ENCODE peak calls at places on chromosomes 7 and 10, in four cellular contexts. N, B, M and F are unnamed samples.

GRCh38 chr7:30845426-30846135 is 66.1 kb upstream of the AQP1 start:
- DNase-seq in N (no peak), M (no peak), B (no peak), F (peak; percentile 65)

GRCh38 chr7:148698397-148699023 is at the start of gene CUL1:
- DNase-seq in M (peak; percentile 77), B (peak; percentile 77), N (peak; percentile 25), F (peak; percentile 87)

GRCh38 chr7:103560136-103560535 is 114.1 kb upstream of the SLC26A5 start:
- DNase-seq in M (no peak), N (no peak), B (no peak), F (no peak)

GRCh38 chr7:64997927-64998391 is 7.1 kb upstream of the ZNF117 start:
- DNase-seq in N (no peak), B (peak; percentile 79), M (peak; percentile 13), F (no peak)

GRCh38 chr7:12630615-12630884 is 56.9 kb upstream of the ARL4A start:
- DNase-seq in M (no peak), N (no peak), B (no peak), F (no peak)

GRCh38 chr10:26730548-26730947 is 33.0 kb downstream of the PDSS1 start:
- DNase-seq in M (no peak), N (no peak), B (no peak), F (no peak)

GRCh38 chr10:106577756-106578155 is 586.8 kb downstream of the SORCS1 start:
- DNase-seq in B (no peak), N (no peak), M (no peak), F (no peak)

GRCh38 chr10:131786756-131787605 is 113.8 kb upstream of the PPP2R2D start:
- DNase-seq in B (peak; percentile 68), M (peak; percentile 33), N (no peak), F (no peak)

GRCh38 chr10:514137-514671 is 175.3 kb downstream of the DIP2C start:
- DNase-seq in N (no peak), B (no peak), M (no peak), F (no peak)

GRCh38 chr10:115129752-115130151 is 36.6 kb downstream of the ATRNL1 start:
- DNase-seq in M (no peak), N (no peak), B (peak; percentile 57), F (no peak)

GRCh38 chr10:3806603-3807002 is 21.6 kb upstream of the KLF6 start:
- DNase-seq in N (no peak), M (no peak), B (no peak), F (no peak)

GRCh38 chr10:33559105-33559504 is 224.6 kb upstream of the NRP1 start:
- DNase-seq in N (no peak), B (no peak), M (no peak), F (no peak)

GRCh38 chr10:70497120-70497545 is 18.6 kb downstream of the PALD1 start:
- DNase-seq in M (no peak), N (no peak), B (no peak), F (no peak)

GRCh38 chr10:31353574-31353973 is 34.6 kb downstream of the ZEB1 start:
- DNase-seq in M (no peak), B (peak; percentile 7), N (no peak), F (no peak)

GRCh38 chr7:88111136-88111748 is 108.6 kb downstream of the SRI start:
- DNase-seq in M (no peak), N (no peak), B (peak; percentile 72), F (no peak)

GRCh38 chr10:62093863-62094291 is 174.8 kb downstream of the RTKN2 start:
- DNase-seq in B (no peak), N (no peak), M (no peak), F (no peak)

GRCh38 chr10:84360634-84361365 is 32.4 kb downstream of the CCSER2 start:
- DNase-seq in M (no peak), B (peak; percentile 30), N (no peak), F (no peak)

GRCh38 chr10:13816195-13816926 is 229.6 kb downstream of the PRPF18 start:
- DNase-seq in B (no peak), N (no peak), M (no peak), F (no peak)

GRCh38 chr10:82358486-82359097 is 483.6 kb downstream of the NRG3 start:
- DNase-seq in M (no peak), B (no peak), N (no peak), F (no peak)

GRCh38 chr7:9681284-9681683 is 1247.9 kb downstream of the NXPH1 start:
- DNase-seq in M (no peak), B (no peak), N (no peak), F (no peak)

GRCh38 chr7:39709029-39709428 is 85.7 kb downstream of the RALA start:
- DNase-seq in B (peak; percentile 34), M (no peak), N (no peak), F (no peak)

GRCh38 chr10:103433858-103434257 is 18.3 kb downstream of the CALHM2 start:
- DNase-seq in M (no peak), B (no peak), N (no peak), F (no peak)

GRCh38 chr10:114163062-114163861 is 10.7 kb downstream of the CCDC186 start:
- DNase-seq in B (peak; percentile 37), N (no peak), M (no peak), F (no peak)

GRCh38 chr10:126423779-126424491 is 35.7 kb upstream of the ADAM12 start:
- DNase-seq in N (no peak), B (no peak), M (no peak), F (no peak)

GRCh38 chr10:22356324-22356873 is 11.1 kb downstream of the SPAG6 start:
- DNase-seq in M (no peak), B (no peak), N (no peak), F (no peak)

GRCh38 chr7:74037609-74038008 is 9.6 kb downstream of the ELN start:
- DNase-seq in M (no peak), N (no peak), B (no peak), F (no peak)

GRCh38 chr7:70704921-70705346 is 427.0 kb upstream of the GALNT17 start:
- DNase-seq in M (no peak), N (no peak), B (no peak), F (no peak)

GRCh38 chr10:77603529-77603927 is 34.1 kb downstream of the KCNMA1 start:
- DNase-seq in B (peak; percentile 37), M (no peak), N (no peak), F (no peak)

GRCh38 chr7:120838281-120838682 is 19.7 kb downstream of the TSPAN12 start:
- DNase-seq in B (no peak), M (no peak), N (no peak), F (no peak)

DNA sequence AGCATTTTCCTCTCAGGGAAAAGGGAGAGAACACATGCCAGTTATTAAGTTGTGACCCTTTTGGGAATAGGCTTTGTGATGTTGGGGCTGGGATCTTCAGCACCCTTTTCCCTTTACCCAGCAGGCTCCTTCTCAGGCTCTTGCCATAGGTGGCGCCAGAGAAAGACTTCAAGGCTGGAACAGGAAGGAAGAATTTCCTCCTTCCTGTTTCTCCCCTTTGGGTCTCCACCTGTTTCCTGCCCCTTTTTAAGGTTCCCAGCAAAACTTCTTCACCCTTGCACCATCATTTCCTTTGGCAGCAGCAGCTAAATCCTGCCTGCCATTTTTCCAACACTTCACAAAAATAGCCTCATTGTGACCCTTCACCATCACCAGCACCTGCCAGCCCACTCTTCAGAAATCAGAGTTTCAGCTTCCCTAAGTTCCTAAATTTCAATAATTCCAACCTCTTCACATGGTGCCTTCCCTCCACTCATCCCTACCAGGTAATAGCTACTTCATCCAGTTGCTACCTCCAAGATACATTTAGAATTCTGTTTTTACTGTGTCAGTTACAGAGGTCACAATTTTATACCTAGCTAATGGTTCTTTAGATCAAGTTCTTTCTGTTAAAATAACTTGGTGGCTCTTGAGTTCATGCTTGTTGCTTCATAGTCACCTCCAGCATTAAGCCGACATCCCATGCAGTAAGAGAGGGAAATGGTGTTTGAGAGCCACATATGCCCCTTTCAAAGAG is 22.4 kb upstream of the FOXK1 start:
- DNase-seq in N (no peak), M (peak; percentile 26), B (peak; percentile 70), F (no peak)
- TF ChIP-seq CTCF in N (peak; percentile 24), M (no peak), B (peak; percentile 58), F (no peak)

GRCh38 chr7:1557006-1557405 is 1.0 kb upstream of the TMEM184A start:
- DNase-seq in B (no peak), N (no peak), M (no peak), F (no peak)

GRCh38 chr7:1554332-1555045 is 1.5 kb downstream of the TMEM184A start:
- DNase-seq in N (no peak), B (no peak), M (no peak), F (no peak)

GRCh38 chr7:1555046-1555812 is 776 bp downstream of the TMEM184A start:
- DNase-seq in N (no peak), M (peak; percentile 44), B (peak; percentile 60), F (peak; percentile 85)

GRCh38 chr7:1557771-1558170 is 1.8 kb upstream of the TMEM184A start:
- DNase-seq in M (no peak), N (no peak), B (no peak), F (no peak)

GRCh38 chr7:1555813-1556540 is at the start of gene TMEM184A:
- DNase-seq in B (peak; percentile 81), M (peak; percentile 74), N (no peak), F (peak; percentile 74)
- TF ChIP-seq CTCF in B (peak; percentile 56), M (no peak), N (peak; percentile 67), F (peak; percentile 37)

DNA sequence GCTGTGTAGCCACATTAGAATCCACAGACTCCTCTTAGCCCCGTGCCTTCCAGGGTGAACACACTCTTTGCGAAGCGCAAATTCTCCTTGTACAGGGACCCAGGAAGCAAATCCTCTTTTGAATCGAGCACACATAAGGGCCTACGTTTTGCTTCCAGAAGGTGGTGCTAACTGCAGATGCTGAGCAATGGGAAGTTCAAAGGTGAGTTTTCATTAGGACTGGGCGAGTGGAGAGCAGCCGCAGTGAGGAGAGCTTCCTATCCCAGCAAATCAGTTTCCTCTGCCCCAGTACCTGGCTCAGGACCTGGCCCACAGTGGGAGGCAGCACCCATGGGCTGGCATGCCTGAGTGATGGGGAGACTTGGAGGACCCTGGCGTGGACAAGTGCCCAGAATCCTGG is 23.5 kb upstream of the GPR26 start:
- DNase-seq in B (peak; percentile 36), N (no peak), M (no peak), F (no peak)
- TF ChIP-seq CTCF in B (peak; percentile 13), N (no peak), M (no peak), F (no peak)

GRCh38 chr7:101015626-101016025 is 4.3 kb upstream of the MUC17 start:
- DNase-seq in B (no peak), M (no peak), N (no peak), F (no peak)
- TF ChIP-seq CTCF in B (no peak), M (no peak), N (no peak), F (no peak)

GRCh38 chr10:124791378-124792348 is at the start of gene EEF1AKMT2:
- DNase-seq in B (peak; percentile 92), M (peak; percentile 89), N (peak; percentile 7), F (peak; percentile 91)
- TF ChIP-seq CTCF in B (peak; percentile 43), M (no peak), N (peak; percentile 70), F (no peak)

DNA sequence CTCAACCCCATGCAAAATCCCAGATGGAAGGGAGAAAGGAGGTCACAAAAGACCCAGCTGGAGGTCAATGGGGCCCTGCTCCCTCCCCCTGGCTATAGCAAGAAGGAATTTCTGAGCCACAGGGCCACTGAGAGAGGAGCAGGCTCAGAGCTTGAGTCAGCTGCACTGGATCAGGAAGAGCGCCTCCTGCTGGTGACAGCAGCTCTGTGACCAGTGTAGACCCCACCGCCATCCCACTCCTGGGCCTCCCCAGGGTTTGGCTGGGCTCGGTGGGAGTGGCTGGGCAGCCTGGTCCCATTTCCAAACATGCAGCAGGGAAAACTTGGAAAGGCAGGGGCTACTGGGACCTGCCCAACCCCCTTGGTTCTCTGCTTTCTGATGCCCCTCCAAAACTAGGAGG is 31.5 kb upstream of the PRLHR start:
- DNase-seq in N (no peak), M (peak; percentile 40), B (peak; percentile 51), F (no peak)
- TF ChIP-seq CTCF in N (no peak), M (peak; percentile 57), B (peak; percentile 62), F (peak; percentile 39)